ENCODE peak calls at places on chromosomes 7 and 10, in five cellular contexts. P is SK-N-SH, V is HepG2, C is K562, H is GM12878. F is an unnamed sample.

GRCh38 chr7:96723622-96724021 is 14.0 kb upstream of the SEM1 start:
- DNase-seq in P (no peak), V (no peak), C (no peak), H (no peak), F (no peak)

GRCh38 chr7:56447864-56448693 is 331.9 kb upstream of the NUPR2 start:
- DNase-seq in P (peak; percentile 81), V (no peak), C (peak; percentile 22), H (no peak), F (no peak)

GRCh38 chr10:1015688-1016087 is 10.0 kb downstream of the IDI2 start:
- DNase-seq in P (no peak), V (peak; percentile 18), C (no peak), H (no peak), F (no peak)

GRCh38 chr10:6020806-6021205 is 41.4 kb downstream of the IL2RA start:
- DNase-seq in P (no peak), V (no peak), C (no peak), H (no peak), F (no peak)

GRCh38 chr7:71411475-71411874 is 279.5 kb downstream of the GALNT17 start:
- DNase-seq in P (no peak), V (no peak), C (no peak), H (no peak), F (no peak)

GRCh38 chr7:129853661-129854268 is 99.0 kb downstream of the UBE2H start:
- DNase-seq in P (no peak), V (no peak), C (no peak), H (no peak), F (no peak)

GRCh38 chr10:12984165-12984747 is 17.3 kb downstream of the CCDC3 start:
- DNase-seq in P (no peak), V (no peak), C (no peak), H (no peak), F (no peak)

GRCh38 chr10:74332398-74332797 is 181.4 kb downstream of the ADK start:
- DNase-seq in P (no peak), V (no peak), C (no peak), H (no peak), F (no peak)

GRCh38 chr10:124414077-124414476 is 4.6 kb downstream of the OAT start:
- DNase-seq in P (no peak), V (no peak), C (no peak), H (no peak), F (no peak)

GRCh38 chr10:61859786-61860185 is 41.7 kb upstream of the ARID5B start:
- DNase-seq in P (no peak), V (no peak), C (no peak), H (no peak), F (no peak)

GRCh38 chr10:71761105-71761511 is 12.2 kb downstream of the VSIR start:
- DNase-seq in P (no peak), V (no peak), C (no peak), H (no peak), F (no peak)

GRCh38 chr7:12210179-12211053 is 678 bp upstream of the TMEM106B start:
- DNase-seq in P (peak; percentile 16), V (peak; percentile 0), C (peak; percentile 19), H (no peak), F (no peak)

GRCh38 chr10:14560274-14560673 is 214.4 kb downstream of the FAM107B start:
- DNase-seq in P (no peak), V (no peak), C (no peak), H (no peak), F (no peak)

GRCh38 chr7:94382155-94382554 is 12.5 kb upstream of the COL1A2 start:
- DNase-seq in P (no peak), V (no peak), C (no peak), H (no peak), F (no peak)

GRCh38 chr7:67618569-67619543 is 622.2 kb downstream of the TYW1 start:
- DNase-seq in P (peak; percentile 79), V (no peak), C (no peak), H (no peak), F (peak; percentile 25)

GRCh38 chr10:7483848-7484247 is 73.0 kb upstream of the SFMBT2 start:
- DNase-seq in P (no peak), V (no peak), C (no peak), H (no peak), F (no peak)

GRCh38 chr7:66348531-66348930 is 143.4 kb downstream of the TPST1 start:
- DNase-seq in P (no peak), V (no peak), C (no peak), H (no peak), F (no peak)

GRCh38 chr10:131706476-131706875 is 194.3 kb upstream of the PPP2R2D start:
- DNase-seq in P (no peak), V (no peak), C (no peak), H (no peak), F (no peak)

GRCh38 chr10:132689721-132690360 is 96.1 kb downstream of the NKX6-2 start:
- DNase-seq in P (no peak), V (no peak), C (no peak), H (no peak), F (no peak)

GRCh38 chr7:156625585-156625984 is 15.0 kb upstream of the RNF32 start:
- DNase-seq in P (no peak), V (peak; percentile 56), C (no peak), H (no peak), F (no peak)

GRCh38 chr10:49068672-49069217 is 46.6 kb downstream of the VSTM4 start:
- DNase-seq in P (no peak), V (no peak), C (no peak), H (no peak), F (no peak)

GRCh38 chr7:121313220-121313792 is 15.5 kb upstream of the WNT16 start:
- DNase-seq in P (no peak), V (no peak), C (no peak), H (no peak), F (no peak)

GRCh38 chr7:127708788-127709187 is 56.8 kb downstream of the SND1 start:
- DNase-seq in P (peak; percentile 61), V (peak; percentile 57), C (peak; percentile 69), H (peak; percentile 34), F (peak; percentile 52)

GRCh38 chr10:91088300-91089140 is 131.9 kb upstream of the PCGF5 start:
- DNase-seq in P (no peak), V (peak; percentile 30), C (no peak), H (no peak), F (no peak)

GRCh38 chr7:5296627-5297226 is 14.0 kb downstream of the SLC29A4 start:
- DNase-seq in P (peak; percentile 93), V (no peak), C (peak; percentile 96), H (peak; percentile 1), F (peak; percentile 32)

GRCh38 chr7:77580762-77581350 is 43.8 kb downstream of the PTPN12 start:
- DNase-seq in P (no peak), V (no peak), C (no peak), H (no peak), F (no peak)

DNA sequence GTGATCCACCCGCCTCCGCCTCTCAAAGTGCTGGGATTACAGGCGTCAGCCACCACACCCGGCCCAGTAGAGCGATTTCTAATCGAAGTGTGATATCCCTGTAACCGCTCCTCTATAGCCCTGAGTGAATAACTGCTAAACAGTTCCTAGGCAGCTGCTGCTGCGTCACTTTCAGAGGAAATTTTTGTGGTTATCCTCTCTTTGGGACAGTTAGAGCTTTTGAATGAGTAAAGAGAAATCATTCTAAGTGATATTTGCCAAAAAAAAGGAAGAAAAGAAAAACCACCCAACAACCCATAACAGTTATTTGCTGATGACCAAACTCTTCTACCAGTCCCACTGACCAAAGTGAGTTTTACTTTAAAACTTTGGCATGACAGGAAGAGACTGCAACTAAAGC is 59.9 kb downstream of the MKX start:
- DNase-seq in P (no peak), V (no peak), C (no peak), H (no peak), F (no peak)
- TF ChIP-seq FOXM1 in P (no peak), V (no peak), C (no peak), H (no peak), F (no peak)

GRCh38 chr7:133978502-133979295 is 148.4 kb upstream of the LRGUK start:
- DNase-seq in P (no peak), V (no peak), C (no peak), H (no peak), F (no peak)
- TF ChIP-seq FOXM1 in P (no peak), V (no peak), C (no peak), H (no peak), F (no peak)

GRCh38 chr7:122550545-122550944 is 148.4 kb downstream of the RNF133 start:
- DNase-seq in P (no peak), V (no peak), C (no peak), H (no peak), F (no peak)

GRCh38 chr7:122556873-122557542 is 141.9 kb downstream of the RNF133 start:
- DNase-seq in P (no peak), V (no peak), C (no peak), H (no peak), F (no peak)

GRCh38 chr7:122553761-122554160 is 145.2 kb downstream of the RNF133 start:
- DNase-seq in P (no peak), V (no peak), C (no peak), H (no peak), F (no peak)

GRCh38 chr7:122549578-122549977 is 149.3 kb downstream of the RNF133 start:
- DNase-seq in P (no peak), V (peak; percentile 68), C (no peak), H (no peak), F (no peak)

DNA sequence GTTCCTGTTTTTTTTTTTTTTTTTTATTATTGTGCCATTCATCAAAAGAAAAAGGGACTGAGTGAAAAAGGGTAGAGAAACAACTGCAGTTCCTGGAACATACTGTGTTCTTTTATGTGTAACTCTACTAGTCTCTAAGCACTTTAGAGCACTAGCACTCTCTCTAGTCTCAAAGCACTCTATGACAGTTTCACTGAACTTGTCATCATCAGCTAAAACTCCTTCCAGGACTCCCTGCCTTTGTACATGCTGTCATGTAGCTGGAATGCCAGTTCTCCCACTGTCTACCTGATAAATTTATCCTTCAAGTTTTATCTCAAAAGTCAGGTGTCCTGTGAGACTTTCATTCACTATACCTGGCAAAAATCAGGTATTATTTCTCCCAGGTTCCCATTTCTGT is 146.1 kb downstream of the RNF133 start:
- DNase-seq in P (no peak), V (no peak), C (no peak), H (no peak), F (no peak)
- TF ChIP-seq FOXM1 in P (no peak), V (no peak), C (no peak), H (no peak), F (no peak)

GRCh38 chr7:98286093-98286525 is 4.6 kb downstream of the BRI3 start:
- DNase-seq in P (peak; percentile 33), V (peak; percentile 30), C (peak; percentile 32), H (no peak), F (no peak)
- TF ChIP-seq FOXM1 in P (no peak), V (no peak), C (no peak), H (no peak), F (no peak)

DNA sequence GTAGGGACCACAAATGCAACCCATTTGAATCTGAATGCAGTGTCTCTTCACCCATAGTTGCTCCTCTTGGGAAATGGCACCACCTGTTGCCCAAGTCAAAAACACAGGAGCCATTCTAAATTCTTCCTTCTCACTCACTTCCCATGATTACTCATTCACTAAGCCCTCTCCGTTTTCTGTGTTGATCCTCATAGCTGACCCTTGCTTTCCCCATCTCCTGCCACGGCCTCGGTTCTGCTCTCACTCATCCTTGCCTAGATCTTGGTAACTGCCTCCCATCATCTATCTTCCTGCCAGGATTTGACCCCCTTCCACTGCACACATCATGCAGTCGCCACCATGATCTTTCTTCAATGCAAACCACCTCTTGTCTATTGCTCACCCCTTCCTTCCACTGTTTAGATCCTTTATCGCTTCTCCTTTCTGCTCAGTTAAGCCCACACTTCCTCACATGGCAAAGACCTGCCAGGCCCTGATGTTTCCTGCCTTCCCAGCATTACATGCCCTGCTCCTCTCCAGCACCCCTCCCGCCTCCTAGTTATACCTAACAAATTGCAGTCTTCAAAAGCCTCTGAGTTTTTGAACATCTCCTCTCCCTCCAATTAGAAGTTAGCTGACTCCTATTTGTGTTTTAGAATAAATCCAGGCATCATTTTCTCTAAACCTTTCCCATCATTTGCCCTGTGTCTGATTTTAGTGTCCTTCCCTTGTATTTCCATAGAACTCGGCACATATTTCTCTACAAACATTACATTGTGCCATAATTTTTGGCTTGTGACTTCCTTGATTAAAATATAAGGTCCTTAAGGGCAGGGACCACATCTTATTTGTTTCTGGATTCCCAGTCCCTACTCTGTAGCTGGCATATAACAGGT is 19.2 kb upstream of the CPN1 start:
- DNase-seq in P (no peak), V (peak; percentile 76), C (no peak), H (no peak), F (peak; percentile 35)
- TF ChIP-seq FOXM1 in P (no peak), V (no peak), C (no peak), H (no peak), F (no peak)

F was measured in HEK293T.